ENCODE peak calls at places on chromosomes 16 and 17, in five cellular contexts. E is activated naive CD4-positive, alpha-beta T cell treated with anti-CD3 and anti-CD28 coated beads, Interleukin-2, amount 50 U/mL, for 16 hours; N is upper lobe of right lung; W is RWPE1; D is naive thymus-derived CD8-positive, alpha-beta T cell. I is an unnamed sample.

GRCh38 chr16:9176547-9177418 is 85.3 kb downstream of the HAPSTR1 start:
- DNase-seq in D (no peak), N (no peak), E (no peak), W (no peak), I (no peak)

GRCh38 chr17:45425125-45425983 is 7.3 kb downstream of the ARHGAP27 start:
- DNase-seq in N (peak; percentile 91), E (no peak), W (peak; percentile 89), D (peak; percentile 47), I (peak; percentile 94)

GRCh38 chr17:34584805-34585416 is 5.5 kb downstream of the TMEM132E start:
- DNase-seq in E (no peak), D (no peak), W (peak; percentile 34), N (no peak), I (no peak)

GRCh38 chr16:81530296-81530721 is 85.7 kb downstream of the CMIP start:
- DNase-seq in N (peak; percentile 25), E (no peak), W (peak; percentile 73), D (no peak), I (no peak)

GRCh38 chr17:17781591-17782424 is 55.0 kb downstream of the SREBF1 start:
- DNase-seq in W (peak; percentile 78), N (peak; percentile 83), D (no peak), E (peak; percentile 44), I (peak; percentile 93)

GRCh38 chr16:59848314-59848713 is 1114.2 kb upstream of the GOT2 start:
- DNase-seq in D (no peak), E (no peak), N (no peak), W (no peak), I (no peak)

GRCh38 chr16:54201200-54201599 is 85.4 kb downstream of the IRX3 start:
- DNase-seq in D (no peak), N (no peak), E (no peak), W (no peak), I (no peak)

GRCh38 chr16:81415757-81416156 is 28.9 kb upstream of the CMIP start:
- DNase-seq in E (no peak), W (no peak), D (no peak), N (no peak), I (no peak)

GRCh38 chr16:73949574-73950348 is 346.9 kb upstream of the PSMD7 start:
- DNase-seq in E (no peak), D (no peak), N (no peak), W (peak; percentile 69), I (no peak)

GRCh38 chr17:20908373-20909273 is 134.2 kb downstream of the USP22 start:
- DNase-seq in W (peak; percentile 87), D (peak; percentile 88), E (peak; percentile 82), N (peak; percentile 95), I (peak; percentile 93)

GRCh38 chr16:64094992-64095579 is 1026.8 kb downstream of the CDH11 start:
- DNase-seq in W (no peak), E (no peak), N (no peak), D (no peak), I (no peak)

GRCh38 chr17:27544350-27545131 is 86.4 kb upstream of the LGALS9 start:
- DNase-seq in N (no peak), D (peak; percentile 14), W (no peak), E (peak; percentile 29), I (no peak)

GRCh38 chr17:82772026-82772425 is 20.2 kb downstream of the TBCD start:
- DNase-seq in D (no peak), W (peak; percentile 38), E (no peak), N (no peak), I (peak; percentile 42)

GRCh38 chr17:1515640-1516402 is 591 bp downstream of the INPP5K start:
- DNase-seq in E (peak; percentile 31), N (no peak), W (peak; percentile 83), D (peak; percentile 77), I (peak; percentile 81)

GRCh38 chr16:17965131-17965530 is 371.4 kb downstream of the NPIPA8 start:
- DNase-seq in W (no peak), N (no peak), E (no peak), D (no peak), I (no peak)

GRCh38 chr17:61157246-61157887 is 242.3 kb upstream of the TBX2 start:
- DNase-seq in E (no peak), D (no peak), N (no peak), W (no peak), I (no peak)

GRCh38 chr17:66655861-66656260 is 179.1 kb upstream of the CACNG5 start:
- DNase-seq in N (no peak), E (peak; percentile 74), W (peak; percentile 80), D (no peak), I (no peak)

GRCh38 chr17:9200197-9200662 is 178.9 kb downstream of the NTN1 start:
- DNase-seq in W (no peak), N (no peak), D (no peak), E (no peak), I (no peak)

GRCh38 chr16:10868089-10868488 is 8.9 kb upstream of the CIITA start:
- DNase-seq in N (peak; percentile 40), D (no peak), W (no peak), E (no peak), I (no peak)

GRCh38 chr16:70715860-70716357 is 30.1 kb upstream of the MTSS2 start:
- DNase-seq in N (no peak), D (no peak), E (no peak), W (no peak), I (peak; percentile 93)

GRCh38 chr16:53121666-53122065 is 66.9 kb downstream of the CHD9 start:
- DNase-seq in W (no peak), N (no peak), D (no peak), E (no peak), I (no peak)

GRCh38 chr17:82298538-82299421 is 18.6 kb downstream of the CD7 start:
- DNase-seq in D (peak; percentile 70), N (peak; percentile 61), E (no peak), W (no peak), I (no peak)

GRCh38 chr16:77113835-77114234 is 77.2 kb upstream of the MON1B start:
- DNase-seq in N (no peak), E (no peak), D (no peak), W (no peak), I (no peak)

GRCh38 chr16:87065781-87066694 is 251.2 kb downstream of the C16orf95 start:
- DNase-seq in W (no peak), E (no peak), D (no peak), N (no peak), I (no peak)

GRCh38 chr17:68587026-68587425 is 14.1 kb downstream of the FAM20A start:
- DNase-seq in D (no peak), W (no peak), E (no peak), N (no peak), I (peak; percentile 48)

GRCh38 chr17:71500761-71501555 is 619.9 kb upstream of the SOX9 start:
- DNase-seq in N (no peak), E (no peak), D (no peak), W (no peak), I (no peak)

GRCh38 chr17:79950711-79951110 is 85.0 kb downstream of the TBC1D16 start:
- DNase-seq in D (no peak), E (no peak), W (no peak), N (peak; percentile 48), I (no peak)

GRCh38 chr16:85312642-85313540 is 200.6 kb upstream of the CIBAR2 start:
- DNase-seq in W (no peak), D (no peak), N (no peak), E (no peak), I (peak; percentile 93)

GRCh38 chr17:32253117-32253611 is 12.5 kb upstream of the RHBDL3 start:
- DNase-seq in D (peak; percentile 73), W (peak; percentile 76), N (peak; percentile 83), E (peak; percentile 62), I (peak; percentile 77)

GRCh38 chr16:89195521-89196171 is 4.7 kb downstream of the SLC22A31 start:
- DNase-seq in N (peak; percentile 64), E (no peak), D (no peak), W (no peak), I (no peak)

GRCh38 chr17:80790021-80790765 is 201.4 kb upstream of the CHMP6 start:
- DNase-seq in E (no peak), N (no peak), D (peak; percentile 69), W (no peak), I (no peak)

I was measured in thyroid gland.